ENCODE peak calls at places on chromosome 2, in eight cellular contexts. One of them, this sample, is unnamed.

GRCh38 chr2:201933792-201934229 is 99.8 kb upstream of the FZD7 start:
- DNase-seq in globus pallidus: no peak
- DNase-seq in ELR: no peak
- DNase-seq in endothelial cell: no peak
- DNase-seq in left cardiac atrium: no peak
- DNase-seq in CD8-positive, alpha-beta memory T cell: no peak
- DNase-seq in thoracic aorta: no peak
- DNase-seq in NCI-H1436: no peak
- DNase-seq in this sample: peak

GRCh38 chr2:203340791-203341487 is 12.7 kb downstream of the ABI2 start:
- DNase-seq in globus pallidus: no peak
- DNase-seq in ELR: peak
- DNase-seq in endothelial cell: no peak
- DNase-seq in left cardiac atrium: no peak
- DNase-seq in CD8-positive, alpha-beta memory T cell: no peak
- DNase-seq in thoracic aorta: no peak
- DNase-seq in NCI-H1436: no peak
- DNase-seq in this sample: peak

GRCh38 chr2:29629495-29629894 is 291.9 kb downstream of the ALK start:
- DNase-seq in globus pallidus: no peak
- DNase-seq in ELR: peak
- DNase-seq in endothelial cell: no peak
- DNase-seq in left cardiac atrium: no peak
- DNase-seq in CD8-positive, alpha-beta memory T cell: no peak
- DNase-seq in thoracic aorta: no peak
- DNase-seq in NCI-H1436: no peak
- DNase-seq in this sample: no peak

GRCh38 chr2:88692187-88692586 is 714 bp downstream of the RPIA start:
- DNase-seq in globus pallidus: peak
- DNase-seq in ELR: peak
- DNase-seq in endothelial cell: peak
- DNase-seq in left cardiac atrium: peak
- DNase-seq in CD8-positive, alpha-beta memory T cell: peak
- DNase-seq in thoracic aorta: no peak
- DNase-seq in NCI-H1436: no peak
- DNase-seq in this sample: peak

GRCh38 chr2:11750917-11751316 is 4.5 kb downstream of the LPIN1 start:
- DNase-seq in globus pallidus: no peak
- DNase-seq in ELR: no peak
- DNase-seq in endothelial cell: no peak
- DNase-seq in left cardiac atrium: no peak
- DNase-seq in CD8-positive, alpha-beta memory T cell: peak
- DNase-seq in thoracic aorta: no peak
- DNase-seq in NCI-H1436: no peak
- DNase-seq in this sample: no peak

GRCh38 chr2:46481541-46482193 is 2.3 kb downstream of the TMEM247 start:
- DNase-seq in globus pallidus: no peak
- DNase-seq in ELR: peak
- DNase-seq in endothelial cell: no peak
- DNase-seq in left cardiac atrium: no peak
- DNase-seq in CD8-positive, alpha-beta memory T cell: no peak
- DNase-seq in thoracic aorta: no peak
- DNase-seq in NCI-H1436: peak
- DNase-seq in this sample: peak

GRCh38 chr2:238203104-238203972 is at the start of gene ILKAP:
- DNase-seq in globus pallidus: peak
- DNase-seq in ELR: peak
- DNase-seq in endothelial cell: peak
- DNase-seq in left cardiac atrium: peak
- DNase-seq in CD8-positive, alpha-beta memory T cell: peak
- DNase-seq in thoracic aorta: peak
- DNase-seq in NCI-H1436: peak
- DNase-seq in this sample: peak

GRCh38 chr2:98296435-98296834 is 49.8 kb upstream of the CNGA3 start:
- DNase-seq in globus pallidus: no peak
- DNase-seq in ELR: no peak
- DNase-seq in endothelial cell: no peak
- DNase-seq in left cardiac atrium: no peak
- DNase-seq in CD8-positive, alpha-beta memory T cell: no peak
- DNase-seq in thoracic aorta: no peak
- DNase-seq in NCI-H1436: no peak
- DNase-seq in this sample: no peak

GRCh38 chr2:172431428-172431827 is 4.0 kb downstream of the ITGA6 start:
- DNase-seq in globus pallidus: peak
- DNase-seq in ELR: no peak
- DNase-seq in endothelial cell: no peak
- DNase-seq in left cardiac atrium: peak
- DNase-seq in CD8-positive, alpha-beta memory T cell: no peak
- DNase-seq in thoracic aorta: no peak
- DNase-seq in NCI-H1436: no peak
- DNase-seq in this sample: no peak

GRCh38 chr2:168884990-168885389 is 5.2 kb downstream of the SPC25 start:
- DNase-seq in globus pallidus: no peak
- DNase-seq in ELR: peak
- DNase-seq in endothelial cell: no peak
- DNase-seq in left cardiac atrium: no peak
- DNase-seq in CD8-positive, alpha-beta memory T cell: no peak
- DNase-seq in thoracic aorta: no peak
- DNase-seq in NCI-H1436: no peak
- DNase-seq in this sample: no peak

GRCh38 chr2:45837812-45838341 is 186.4 kb downstream of the PRKCE start:
- DNase-seq in globus pallidus: no peak
- DNase-seq in ELR: no peak
- DNase-seq in endothelial cell: no peak
- DNase-seq in left cardiac atrium: no peak
- DNase-seq in CD8-positive, alpha-beta memory T cell: no peak
- DNase-seq in thoracic aorta: no peak
- DNase-seq in NCI-H1436: no peak
- DNase-seq in this sample: no peak

GRCh38 chr2:208040199-208041171 is 15.2 kb upstream of the PLEKHM3 start:
- DNase-seq in globus pallidus: peak
- DNase-seq in ELR: peak
- DNase-seq in endothelial cell: peak
- DNase-seq in left cardiac atrium: peak
- DNase-seq in CD8-positive, alpha-beta memory T cell: peak
- DNase-seq in thoracic aorta: peak
- DNase-seq in NCI-H1436: peak
- DNase-seq in this sample: peak

GRCh38 chr2:231530099-231531085 is at the start of gene NMUR1:
- DNase-seq in globus pallidus: no peak
- DNase-seq in ELR: peak
- DNase-seq in endothelial cell: peak
- DNase-seq in left cardiac atrium: peak
- DNase-seq in CD8-positive, alpha-beta memory T cell: peak
- DNase-seq in thoracic aorta: no peak
- DNase-seq in NCI-H1436: peak
- DNase-seq in this sample: peak

GRCh38 chr2:128304715-128305554 is 13.7 kb downstream of the HS6ST1 start:
- DNase-seq in globus pallidus: no peak
- DNase-seq in ELR: peak
- DNase-seq in endothelial cell: no peak
- DNase-seq in left cardiac atrium: peak
- DNase-seq in CD8-positive, alpha-beta memory T cell: no peak
- DNase-seq in thoracic aorta: no peak
- DNase-seq in NCI-H1436: peak
- DNase-seq in this sample: peak

GRCh38 chr2:109312902-109313301 is 183.9 kb downstream of the SH3RF3 start:
- DNase-seq in globus pallidus: no peak
- DNase-seq in ELR: no peak
- DNase-seq in endothelial cell: no peak
- DNase-seq in left cardiac atrium: no peak
- DNase-seq in CD8-positive, alpha-beta memory T cell: no peak
- DNase-seq in thoracic aorta: no peak
- DNase-seq in NCI-H1436: no peak
- DNase-seq in this sample: no peak

GRCh38 chr2:71713581-71714580 is 260.5 kb downstream of the DYSF start:
- DNase-seq in globus pallidus: no peak
- DNase-seq in ELR: peak
- DNase-seq in endothelial cell: no peak
- DNase-seq in left cardiac atrium: no peak
- DNase-seq in CD8-positive, alpha-beta memory T cell: no peak
- DNase-seq in thoracic aorta: no peak
- DNase-seq in NCI-H1436: no peak
- DNase-seq in this sample: no peak

GRCh38 chr2:180706694-180707093 is 273.7 kb upstream of the UBE2E3 start:
- DNase-seq in globus pallidus: no peak
- DNase-seq in ELR: no peak
- DNase-seq in endothelial cell: no peak
- DNase-seq in left cardiac atrium: no peak
- DNase-seq in CD8-positive, alpha-beta memory T cell: no peak
- DNase-seq in thoracic aorta: no peak
- DNase-seq in NCI-H1436: no peak
- DNase-seq in this sample: no peak

GRCh38 chr2:73013941-73014340 is 57.6 kb downstream of the SFXN5 start:
- DNase-seq in globus pallidus: no peak
- DNase-seq in ELR: peak
- DNase-seq in endothelial cell: no peak
- DNase-seq in left cardiac atrium: no peak
- DNase-seq in CD8-positive, alpha-beta memory T cell: no peak
- DNase-seq in thoracic aorta: no peak
- DNase-seq in NCI-H1436: no peak
- DNase-seq in this sample: peak

GRCh38 chr2:29819570-29819969 is 101.8 kb downstream of the ALK start:
- DNase-seq in globus pallidus: no peak
- DNase-seq in ELR: no peak
- DNase-seq in endothelial cell: no peak
- DNase-seq in left cardiac atrium: no peak
- DNase-seq in CD8-positive, alpha-beta memory T cell: no peak
- DNase-seq in thoracic aorta: no peak
- DNase-seq in NCI-H1436: no peak
- DNase-seq in this sample: no peak

GRCh38 chr2:239371726-239372686 is 28.8 kb downstream of the HDAC4 start:
- DNase-seq in globus pallidus: no peak
- DNase-seq in ELR: no peak
- DNase-seq in endothelial cell: no peak
- DNase-seq in left cardiac atrium: no peak
- DNase-seq in CD8-positive, alpha-beta memory T cell: no peak
- DNase-seq in thoracic aorta: no peak
- DNase-seq in NCI-H1436: no peak
- DNase-seq in this sample: no peak

GRCh38 chr2:222572761-222573174 is 83.1 kb downstream of the FARSB start:
- DNase-seq in globus pallidus: no peak
- DNase-seq in ELR: peak
- DNase-seq in endothelial cell: no peak
- DNase-seq in left cardiac atrium: no peak
- DNase-seq in CD8-positive, alpha-beta memory T cell: no peak
- DNase-seq in thoracic aorta: no peak
- DNase-seq in NCI-H1436: no peak
- DNase-seq in this sample: peak

GRCh38 chr2:71783815-71784214 is 330.5 kb downstream of the DYSF start:
- DNase-seq in globus pallidus: no peak
- DNase-seq in ELR: no peak
- DNase-seq in endothelial cell: no peak
- DNase-seq in left cardiac atrium: no peak
- DNase-seq in CD8-positive, alpha-beta memory T cell: no peak
- DNase-seq in thoracic aorta: no peak
- DNase-seq in NCI-H1436: no peak
- DNase-seq in this sample: no peak

GRCh38 chr2:177906041-177906718 is 166.4 kb downstream of the PDE11A start:
- DNase-seq in globus pallidus: peak
- DNase-seq in ELR: peak
- DNase-seq in endothelial cell: peak
- DNase-seq in left cardiac atrium: peak
- DNase-seq in CD8-positive, alpha-beta memory T cell: peak
- DNase-seq in thoracic aorta: no peak
- DNase-seq in NCI-H1436: peak
- DNase-seq in this sample: peak

GRCh38 chr2:80117401-80117800 is 187.2 kb downstream of the LRRTM1 start:
- DNase-seq in globus pallidus: no peak
- DNase-seq in ELR: no peak
- DNase-seq in endothelial cell: no peak
- DNase-seq in left cardiac atrium: no peak
- DNase-seq in CD8-positive, alpha-beta memory T cell: no peak
- DNase-seq in thoracic aorta: no peak
- DNase-seq in NCI-H1436: no peak
- DNase-seq in this sample: no peak

GRCh38 chr2:20615046-20615465 is 35.8 kb downstream of the HS1BP3 start:
- DNase-seq in globus pallidus: no peak
- DNase-seq in ELR: no peak
- DNase-seq in endothelial cell: no peak
- DNase-seq in left cardiac atrium: peak
- DNase-seq in CD8-positive, alpha-beta memory T cell: no peak
- DNase-seq in thoracic aorta: no peak
- DNase-seq in NCI-H1436: no peak
- DNase-seq in this sample: no peak

GRCh38 chr2:10400568-10400977 is 47.6 kb downstream of the ODC1 start:
- DNase-seq in globus pallidus: no peak
- DNase-seq in ELR: peak
- DNase-seq in endothelial cell: no peak
- DNase-seq in left cardiac atrium: peak
- DNase-seq in CD8-positive, alpha-beta memory T cell: no peak
- DNase-seq in thoracic aorta: no peak
- DNase-seq in NCI-H1436: no peak
- DNase-seq in this sample: no peak

GRCh38 chr2:61640406-61640805 is 102.2 kb upstream of the XPO1 start:
- DNase-seq in globus pallidus: no peak
- DNase-seq in ELR: peak
- DNase-seq in endothelial cell: no peak
- DNase-seq in left cardiac atrium: no peak
- DNase-seq in CD8-positive, alpha-beta memory T cell: no peak
- DNase-seq in thoracic aorta: no peak
- DNase-seq in NCI-H1436: no peak
- DNase-seq in this sample: no peak

GRCh38 chr2:235389626-235390025 is 104.2 kb upstream of the AGAP1 start:
- DNase-seq in globus pallidus: no peak
- DNase-seq in ELR: no peak
- DNase-seq in endothelial cell: no peak
- DNase-seq in left cardiac atrium: no peak
- DNase-seq in CD8-positive, alpha-beta memory T cell: no peak
- DNase-seq in thoracic aorta: no peak
- DNase-seq in NCI-H1436: no peak
- DNase-seq in this sample: no peak

GRCh38 chr2:12177052-12177994 is 430.9 kb downstream of the LPIN1 start:
- DNase-seq in globus pallidus: no peak
- DNase-seq in ELR: peak
- DNase-seq in endothelial cell: no peak
- DNase-seq in left cardiac atrium: peak
- DNase-seq in CD8-positive, alpha-beta memory T cell: no peak
- DNase-seq in thoracic aorta: peak
- DNase-seq in NCI-H1436: no peak
- DNase-seq in this sample: no peak

GRCh38 chr2:20241973-20242726 is 17.2 kb upstream of the SDC1 start:
- DNase-seq in globus pallidus: no peak
- DNase-seq in ELR: no peak
- DNase-seq in endothelial cell: peak
- DNase-seq in left cardiac atrium: no peak
- DNase-seq in CD8-positive, alpha-beta memory T cell: peak
- DNase-seq in thoracic aorta: no peak
- DNase-seq in NCI-H1436: no peak
- DNase-seq in this sample: no peak

GRCh38 chr2:54262015-54262765 is 6.2 kb upstream of the TSPYL6 start:
- DNase-seq in globus pallidus: no peak
- DNase-seq in ELR: no peak
- DNase-seq in endothelial cell: no peak
- DNase-seq in left cardiac atrium: no peak
- DNase-seq in CD8-positive, alpha-beta memory T cell: no peak
- DNase-seq in thoracic aorta: no peak
- DNase-seq in NCI-H1436: no peak
- DNase-seq in this sample: peak

GRCh38 chr2:65576861-65577601 is 144.6 kb upstream of the SPRED2 start:
- DNase-seq in globus pallidus: no peak
- DNase-seq in ELR: peak
- DNase-seq in endothelial cell: no peak
- DNase-seq in left cardiac atrium: no peak
- DNase-seq in CD8-positive, alpha-beta memory T cell: no peak
- DNase-seq in thoracic aorta: no peak
- DNase-seq in NCI-H1436: no peak
- DNase-seq in this sample: peak

GRCh38 chr2:10826625-10827024 is 14.0 kb upstream of the PDIA6 start:
- DNase-seq in globus pallidus: no peak
- DNase-seq in ELR: no peak
- DNase-seq in endothelial cell: no peak
- DNase-seq in left cardiac atrium: no peak
- DNase-seq in CD8-positive, alpha-beta memory T cell: no peak
- DNase-seq in thoracic aorta: no peak
- DNase-seq in NCI-H1436: no peak
- DNase-seq in this sample: no peak

GRCh38 chr2:75525434-75526308 is 35.1 kb downstream of the EVA1A start:
- DNase-seq in globus pallidus: no peak
- DNase-seq in ELR: peak
- DNase-seq in endothelial cell: no peak
- DNase-seq in left cardiac atrium: no peak
- DNase-seq in CD8-positive, alpha-beta memory T cell: no peak
- DNase-seq in thoracic aorta: no peak
- DNase-seq in NCI-H1436: no peak
- DNase-seq in this sample: no peak